ENCODE peak calls at places on chromosomes 3 and 15, in six cellular contexts. Q is H9, Y is IMR-90, C is H1, V is neuronal stem cell, L is mesenchymal stem cell. A is an unnamed sample.

GRCh38 chr3:32140943-32141342 is 34.5 kb downstream of the GPD1L start:
- DNase-seq in Q (no peak), L (no peak), Y (peak), C (no peak), V (no peak), A (no peak)

GRCh38 chr3:53255360-53255774 is 455 bp downstream of the TKT start:
- DNase-seq in Y (no peak), C (no peak), L (peak), Q (no peak), V (no peak), A (peak)

GRCh38 chr3:107855710-107856109 is 235.1 kb downstream of the CD47 start:
- DNase-seq in C (no peak), V (no peak), L (peak), Y (peak), Q (peak), A (peak)

GRCh38 chr3:51675201-51675611 is 4.2 kb downstream of the TEX264 start:
- DNase-seq in Q (no peak), L (no peak), C (no peak), Y (peak), V (no peak), A (no peak)

GRCh38 chr3:33915796-33916589 is 117.6 kb downstream of the PDCD6IP start:
- DNase-seq in L (peak), C (peak), Q (no peak), V (no peak), Y (peak), A (peak)

GRCh38 chr3:101069796-101070195 is 76.6 kb upstream of the ABI3BP start:
- DNase-seq in V (no peak), L (peak), C (no peak), Y (peak), Q (no peak), A (no peak)

GRCh38 chr15:70149667-70150404 is 52.1 kb upstream of the TLE3 start:
- DNase-seq in L (peak), C (no peak), Q (no peak), V (no peak), Y (peak), A (no peak)

GRCh38 chr3:58164199-58164879 is 46.4 kb downstream of the DNASE1L3 start:
- DNase-seq in Y (peak), V (no peak), L (no peak), Q (no peak), C (no peak), A (no peak)

GRCh38 chr3:114722530-114722929 is 424.6 kb downstream of the ZBTB20 start:
- DNase-seq in L (no peak), Y (no peak), C (no peak), V (no peak), Q (no peak), A (no peak)

GRCh38 chr3:120244834-120245225 is 40.2 kb downstream of the GPR156 start:
- DNase-seq in C (no peak), V (peak), L (peak), Y (no peak), Q (no peak), A (no peak)

GRCh38 chr15:44299997-44300396 is 11.5 kb downstream of the GOLM2 start:
- DNase-seq in C (no peak), L (no peak), Q (no peak), Y (no peak), V (no peak), A (no peak)

GRCh38 chr3:161423911-161424522 is 52.7 kb upstream of the SPTSSB start:
- DNase-seq in C (no peak), V (peak), Q (no peak), Y (peak), L (peak), A (no peak)

GRCh38 chr3:196341142-196341541 is 3.0 kb upstream of the TM4SF19 start:
- DNase-seq in V (no peak), Y (peak), Q (no peak), L (peak), C (no peak), A (peak)

GRCh38 chr3:39671600-39671999 is 137.8 kb upstream of the MYRIP start:
- DNase-seq in Y (no peak), Q (no peak), L (no peak), C (no peak), V (no peak), A (peak)

GRCh38 chr15:28989239-28989830 is 103.6 kb downstream of the APBA2 start:
- DNase-seq in L (no peak), C (peak), V (peak), Y (peak), Q (peak), A (no peak)

GRCh38 chr3:61699622-61700021 is 138.3 kb downstream of the PTPRG start:
- DNase-seq in C (peak), Q (no peak), L (no peak), Y (no peak), V (peak), A (no peak)

GRCh38 chr3:141392416-141392815 is 24.1 kb downstream of the ZBTB38 start:
- DNase-seq in C (no peak), L (no peak), V (no peak), Q (no peak), Y (no peak), A (no peak)

GRCh38 chr3:141393151-141394076 is 25.1 kb downstream of the ZBTB38 start:
- DNase-seq in L (peak), V (peak), Y (no peak), Q (peak), C (no peak), A (peak)

GRCh38 chr3:141391298-141392017 is 23.2 kb downstream of the ZBTB38 start:
- DNase-seq in V (no peak), Q (no peak), C (no peak), Y (no peak), L (no peak), A (no peak)

GRCh38 chr3:141390747-141391146 is 22.4 kb downstream of the ZBTB38 start:
- DNase-seq in V (no peak), Q (no peak), Y (no peak), L (no peak), C (no peak), A (no peak)

GRCh38 chr3:141392018-141392370 is 23.7 kb downstream of the ZBTB38 start:
- DNase-seq in Y (no peak), Q (no peak), L (no peak), C (no peak), V (no peak), A (no peak)
- H4K91ac ChIP-seq in Y (peak), Q (no peak), L (no peak), C (no peak), V (no peak), A (peak)

GRCh38 chr15:63544253-63545026 is 40.0 kb downstream of the USP3 start:
- DNase-seq in C (no peak), Y (no peak), V (no peak), Q (no peak), L (no peak), A (no peak)
- H3K27ac ChIP-seq in C (no peak), Y (no peak), V (no peak), Q (no peak), L (no peak), A (no peak)

GRCh38 chr3:177451940-177452484 is 254.7 kb upstream of the TBL1XR1 start:
- DNase-seq in L (peak), Q (no peak), C (no peak), V (no peak), Y (peak), A (peak)
- H4K91ac ChIP-seq in L (no peak), Q (no peak), C (no peak), V (no peak), Y (no peak), A (no peak)

GRCh38 chr15:48466825-48467224 is 135.6 kb downstream of the DUT start:
- DNase-seq in V (peak), Q (no peak), C (no peak), L (no peak), Y (no peak), A (no peak)
- H3K27ac ChIP-seq in V (no peak), Q (no peak), C (no peak), L (no peak), Y (peak), A (no peak)

GRCh38 chr3:127697531-127698240 is 24.9 kb downstream of the ABTB1 start:
- DNase-seq in C (no peak), V (peak), Y (peak), L (peak), Q (peak), A (no peak)
- H4K91ac ChIP-seq in C (no peak), V (no peak), Y (peak), L (peak), Q (no peak), A (peak)